ENCODE peak calls at places on chromosomes 13 and 19, in eight cellular contexts. V is tibial nerve, G is astrocyte, B is ascending aorta, M is thoracic aorta, R is Panc1, S is heart left ventricle, O is lung. I is an unnamed sample. For H3K9me3, the result is how much of the 10 kb centered on the place peaks cover.

GRCh38 chr19:2461751-2462634 is 5.2 kb upstream of the LMNB2 start:
- DNase-seq in O (peak), B (no peak), V (no peak), M (no peak), S (peak), R (no peak), G (peak), I (no peak)

GRCh38 chr19:7789447-7789846 is 26.4 kb downstream of the CLEC4M start:
- DNase-seq in O (no peak), M (no peak), S (no peak), V (no peak), B (no peak), G (no peak), R (no peak), I (no peak)

GRCh38 chr13:44068737-44069136 is 189.0 kb downstream of the LACC1 start:
- DNase-seq in V (no peak), O (no peak), B (no peak), S (no peak), M (no peak), R (no peak), G (peak), I (no peak)

GRCh38 chr19:46489445-46490272 is 6.0 kb downstream of the PNMA8B start:
- DNase-seq in V (peak), B (peak), M (peak), R (no peak), O (no peak), G (peak), S (peak), I (no peak)

GRCh38 chr19:21569497-21569870 is 64.1 kb downstream of the ZNF429 start:
- DNase-seq in R (no peak), V (no peak), M (no peak), G (peak), S (peak), O (no peak), B (no peak), I (no peak)

GRCh38 chr13:113956571-113956970 is 17.3 kb downstream of the C13orf46 start:
- DNase-seq in O (no peak), G (no peak), V (no peak), S (no peak), B (no peak), R (no peak), M (no peak), I (no peak)

GRCh38 chr19:16588089-16588823 is 16.0 kb upstream of the SLC35E1 start:
- DNase-seq in G (peak), M (no peak), V (no peak), S (no peak), O (no peak), R (no peak), B (no peak), I (peak)

GRCh38 chr19:2887391-2887914 is 13.3 kb upstream of the ZNF57 start:
- DNase-seq in O (no peak), V (no peak), S (no peak), B (no peak), G (peak), R (peak), M (no peak), I (peak)

GRCh38 chr13:44407891-44408290 is 34.3 kb downstream of the SERP2 start:
- DNase-seq in B (no peak), M (no peak), O (no peak), S (no peak), R (no peak), G (no peak), V (no peak), I (no peak)

GRCh38 chr19:9075064-9075964 is 11.5 kb upstream of the OR1M1 start:
- DNase-seq in G (peak), V (peak), B (no peak), O (peak), S (peak), R (peak), M (peak), I (peak)

GRCh38 chr13:35720690-35721554 is 244.4 kb upstream of the MAB21L1 start:
- DNase-seq in S (peak), G (no peak), R (peak), O (peak), B (no peak), M (no peak), V (no peak), I (peak)

GRCh38 chr19:4012092-4012974 is 4.8 kb downstream of the PIAS4 start:
- DNase-seq in M (no peak), O (no peak), G (no peak), B (no peak), V (no peak), S (no peak), R (no peak), I (peak)

GRCh38 chr13:74009100-74009668 is 125.0 kb downstream of the KLF12 start:
- DNase-seq in S (no peak), M (no peak), O (no peak), V (no peak), R (no peak), B (no peak), G (no peak), I (no peak)

GRCh38 chr13:84655677-84656076 is 773.4 kb upstream of the SLITRK1 start:
- DNase-seq in S (no peak), R (no peak), G (peak), B (no peak), O (no peak), M (no peak), V (no peak), I (no peak)

GRCh38 chr13:100244431-100244830 is 155.5 kb downstream of the PCCA start:
- DNase-seq in M (no peak), O (no peak), V (no peak), S (no peak), G (peak), B (no peak), R (no peak), I (no peak)

GRCh38 chr19:40415799-40416198 is 2.6 kb upstream of the PRX start:
- DNase-seq in G (no peak), R (no peak), M (no peak), O (no peak), V (no peak), S (no peak), B (no peak), I (no peak)

GRCh38 chr13:48580185-48580803 is 47.4 kb upstream of the RCBTB2 start:
- DNase-seq in R (peak), M (peak), B (no peak), G (no peak), O (peak), V (peak), S (peak), I (peak)

GRCh38 chr13:28719656-28720055 is 886 bp upstream of the SLC46A3 start:
- DNase-seq in M (no peak), O (no peak), S (no peak), V (no peak), G (peak), R (no peak), B (no peak), I (no peak)

GRCh38 chr19:33888665-33889064 is 92.0 kb downstream of the KCTD15 start:
- DNase-seq in G (no peak), R (no peak), S (no peak), O (no peak), B (no peak), M (no peak), V (no peak), I (no peak)

GRCh38 chr19:11204943-11205349 is 7.6 kb upstream of the KANK2 start:
- DNase-seq in M (no peak), V (no peak), B (no peak), R (no peak), S (peak), G (no peak), O (no peak), I (no peak)

GRCh38 chr13:66888698-66889097 is 341.4 kb downstream of the PCDH9 start:
- DNase-seq in B (no peak), G (peak), V (no peak), S (no peak), O (no peak), R (no peak), M (no peak), I (no peak)

GRCh38 chr19:7679017-7679720 is 1.5 kb upstream of the TRAPPC5 start:
- DNase-seq in R (no peak), O (no peak), G (no peak), S (no peak), M (no peak), V (no peak), B (no peak), I (peak)

GRCh38 chr13:40342901-40343300 is 323.5 kb downstream of the FOXO1 start:
- DNase-seq in R (no peak), O (no peak), B (no peak), S (no peak), G (no peak), M (no peak), V (no peak), I (no peak)

GRCh38 chr13:41643502-41643901 is 186.2 kb downstream of the RGCC start:
- DNase-seq in S (no peak), V (no peak), M (no peak), R (no peak), O (no peak), G (no peak), B (no peak), I (no peak)

GRCh38 chr13:35797946-35798345 is 321.5 kb upstream of the MAB21L1 start:
- DNase-seq in S (no peak), G (no peak), V (no peak), O (no peak), B (no peak), R (no peak), M (no peak), I (no peak)

GRCh38 chr13:28401303-28402056 is 93.4 kb downstream of the FLT1 start:
- DNase-seq in S (no peak), G (peak), V (no peak), B (no peak), O (no peak), R (no peak), M (no peak), I (no peak)

GRCh38 chr13:44934724-44935123 is 54.5 kb downstream of the NUFIP1 start:
- DNase-seq in B (no peak), R (no peak), M (no peak), S (no peak), O (no peak), V (no peak), G (peak), I (no peak)

GRCh38 chr13:49678172-49678914 is 12.9 kb downstream of the EBPL start:
- DNase-seq in S (no peak), B (no peak), G (no peak), V (no peak), R (no peak), M (no peak), O (no peak), I (no peak)

GRCh38 chr13:49681837-49682236 is 9.4 kb downstream of the EBPL start:
- DNase-seq in G (peak), V (no peak), R (no peak), B (no peak), S (no peak), O (no peak), M (no peak), I (no peak)

GRCh38 chr13:49683489-49683888 is 7.8 kb downstream of the EBPL start:
- DNase-seq in M (no peak), R (no peak), O (no peak), B (no peak), V (no peak), S (no peak), G (no peak), I (no peak)

GRCh38 chr13:49676581-49677298 is 14.5 kb downstream of the EBPL start:
- DNase-seq in M (no peak), V (no peak), R (no peak), G (no peak), O (no peak), S (no peak), B (no peak), I (no peak)

DNA sequence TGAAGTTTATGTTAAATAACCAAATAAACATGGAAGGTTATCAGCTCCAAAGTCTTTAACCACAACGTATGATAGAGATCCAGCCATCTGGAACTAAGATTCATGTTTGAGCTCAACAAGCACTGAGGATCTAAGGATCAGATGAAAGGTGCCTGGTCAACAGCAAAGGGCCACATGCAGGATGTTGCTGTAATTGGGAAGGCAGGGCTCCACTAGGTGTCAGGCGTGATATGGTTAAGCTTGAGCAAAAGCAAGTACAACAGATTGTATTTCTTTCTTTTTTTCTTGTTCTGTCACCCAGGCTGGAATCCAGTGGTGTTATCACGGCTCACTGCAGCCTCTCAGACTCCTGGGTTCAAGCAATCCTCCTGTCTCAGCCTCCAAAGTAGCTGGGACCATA is 12.0 kb downstream of the EBPL start:
- DNase-seq in O (no peak), R (no peak), V (no peak), M (no peak), S (no peak), B (no peak), G (no peak), I (no peak)
- TF ChIP-seq CTCF in O (no peak), R (no peak), V (no peak), M (no peak), S (no peak), B (no peak), G (peak), I (no peak)

GRCh38 chr19:37148214-37148613 is 24.3 kb downstream of the ZNF585A start:
- DNase-seq in G (no peak), M (no peak), B (no peak), V (no peak), R (no peak), S (no peak), O (no peak), I (no peak)
- H3K9me3 ChIP-seq in G (under half), M (half or more), B (half or more), V (under half), R (half or more), S (under half), O (under half), I (under half)

GRCh38 chr13:112105884-112106283 is 38.9 kb downstream of the SOX1 start:
- DNase-seq in B (no peak), G (no peak), R (no peak), S (no peak), V (no peak), M (no peak), O (no peak), I (no peak)
- H3K4me3 ChIP-seq in B (no peak), G (no peak), R (no peak), S (no peak), V (no peak), M (no peak), O (no peak), I (no peak)

GRCh38 chr13:61410669-61411297 is 4.9 kb downstream of the PCDH20 start:
- DNase-seq in M (no peak), R (peak), O (no peak), V (no peak), S (no peak), B (no peak), G (no peak), I (no peak)
- TF ChIP-seq CTCF in M (peak), R (peak), O (no peak), V (no peak), S (peak), B (peak), G (peak), I (peak)

DNA sequence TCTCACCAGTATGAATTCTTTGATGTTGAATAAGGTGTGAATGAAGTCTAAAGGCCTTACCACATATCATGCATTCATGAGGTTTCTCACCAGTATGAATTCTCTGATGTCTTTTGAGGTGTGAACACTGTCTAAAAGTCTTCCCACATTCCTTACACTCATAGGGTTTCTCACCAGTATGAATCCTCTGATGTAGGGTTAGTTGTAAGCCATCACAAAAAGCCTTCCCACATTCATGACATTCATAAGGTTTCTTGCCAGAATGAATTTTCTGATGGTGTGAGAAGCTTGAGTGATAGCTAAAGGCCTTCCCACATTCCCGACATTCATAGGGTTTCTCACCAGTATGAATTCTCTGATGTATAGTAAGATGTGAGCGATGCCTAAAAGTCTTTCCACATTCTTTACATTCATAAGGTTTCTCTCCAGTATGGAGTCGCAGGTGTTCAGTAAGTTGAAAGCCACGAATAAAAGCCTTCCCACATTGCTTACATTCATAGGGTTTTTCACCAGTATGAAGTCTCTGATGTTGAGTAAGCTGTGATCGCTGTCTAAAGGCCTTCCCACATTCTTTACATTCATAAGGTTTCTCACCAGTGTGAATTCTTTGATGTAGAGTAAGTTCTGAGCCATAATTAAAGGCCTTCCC is 27.7 kb downstream of the ZNF461 start:
- DNase-seq in V (no peak), O (no peak), S (no peak), M (no peak), G (no peak), B (no peak), R (no peak), I (no peak)
- H3K9me3 ChIP-seq in V (under half), O (under half), S (under half), M (half or more), G (half or more), B (half or more), R (half or more), I (under half)